ENCODE peak calls at places on chromosomes 6 and 20, in six cellular contexts. C is HepG2, M is endothelial cell of umbilical vein, W is GM12878, J is A549, D is K562. V is an unnamed sample.

GRCh38 chr6:2945069-2945452 is 26.3 kb downstream of the SERPINB6 start:
- DNase-seq in C (no peak), M (no peak), W (no peak), J (no peak), D (no peak), V (no peak)

GRCh38 chr20:7137395-7138151 is 370.1 kb downstream of the BMP2 start:
- DNase-seq in C (no peak), M (peak), W (peak), J (no peak), D (no peak), V (no peak)

GRCh38 chr20:9015984-9016324 is 52.9 kb upstream of the PLCB4 start:
- DNase-seq in C (no peak), M (no peak), W (no peak), J (no peak), D (no peak), V (no peak)

GRCh38 chr6:14123331-14124105 is 5.9 kb downstream of the CD83 start:
- DNase-seq in C (no peak), M (no peak), W (no peak), J (no peak), D (no peak), V (peak)

GRCh38 chr20:56762829-56763228 is 133.7 kb downstream of the TFAP2C start:
- DNase-seq in C (no peak), M (no peak), W (no peak), J (no peak), D (no peak), V (no peak)

GRCh38 chr20:32902456-32903420 is 44.0 kb downstream of the EFCAB8 start:
- DNase-seq in C (peak), M (peak), W (no peak), J (peak), D (peak), V (peak)

GRCh38 chr6:166405416-166405815 is 22.7 kb upstream of the MPC1 start:
- DNase-seq in C (no peak), M (no peak), W (no peak), J (no peak), D (no peak), V (no peak)

GRCh38 chr6:30152910-30153309 is 8.1 kb downstream of the TRIM10 start:
- DNase-seq in C (no peak), M (no peak), W (no peak), J (no peak), D (no peak), V (no peak)

GRCh38 chr20:17747431-17747846 is 47.7 kb downstream of the BANF2 start:
- DNase-seq in C (peak), M (peak), W (no peak), J (peak), D (no peak), V (peak)
- TF ChIP-seq MYC in C (no peak), M (no peak), W (no peak), J (no peak), D (no peak), V (no peak)

DNA sequence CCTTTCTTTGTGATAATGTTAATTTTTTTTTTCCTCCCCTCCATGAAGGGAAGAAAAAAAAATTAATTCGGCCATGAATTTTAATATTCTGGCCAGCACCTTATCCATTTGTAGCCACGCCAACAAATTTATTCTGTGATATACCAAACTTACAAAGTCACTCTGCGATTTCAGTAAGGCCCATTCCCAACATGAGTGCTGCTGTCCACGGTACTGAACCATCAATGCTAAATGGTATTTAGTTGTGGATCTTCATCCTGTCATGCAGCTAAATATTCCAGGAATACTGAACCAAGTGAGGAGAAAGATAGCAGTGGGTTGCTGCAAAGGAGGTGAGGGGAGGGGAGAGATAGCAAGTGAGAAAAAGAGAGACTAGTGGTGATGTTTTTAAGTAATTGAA is 19.5 kb upstream of the RSPH4A start:
- DNase-seq in C (peak), M (peak), W (no peak), J (no peak), D (peak), V (peak)
- TF ChIP-seq MYC in C (no peak), M (no peak), W (no peak), J (no peak), D (no peak), V (no peak)

DNA sequence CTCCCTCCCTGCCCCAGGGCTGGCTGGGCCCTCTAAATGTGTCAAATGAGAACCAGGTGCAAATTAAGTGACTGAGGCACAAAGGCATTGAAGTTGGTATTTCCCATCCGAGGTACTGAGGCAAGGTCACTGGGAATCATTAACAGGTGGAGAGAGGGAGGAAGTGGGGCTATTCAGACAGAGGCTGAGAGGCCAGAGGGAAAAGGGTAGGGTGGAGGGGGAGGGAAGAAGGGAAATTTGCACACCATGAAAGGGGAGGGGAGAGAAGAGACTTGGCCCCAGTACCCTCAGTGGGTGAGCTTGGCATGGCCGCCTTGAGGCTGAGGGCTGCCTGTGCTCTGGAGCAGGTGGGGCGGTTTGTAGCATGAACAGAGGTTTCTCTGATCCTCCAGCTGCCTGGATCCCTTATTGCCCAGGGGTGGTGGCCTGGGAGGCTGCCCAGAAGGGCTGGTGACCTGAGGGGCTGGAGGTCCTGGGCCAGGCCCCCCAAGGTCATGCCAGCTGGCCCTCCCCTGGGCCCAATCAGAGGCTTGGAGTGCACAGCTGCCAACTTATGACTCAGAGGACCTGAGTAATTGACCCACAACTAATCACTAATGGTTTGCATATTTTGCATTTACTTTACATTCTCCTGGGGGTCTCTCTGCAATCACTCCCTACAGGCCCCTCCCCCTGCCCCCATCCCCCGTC is 40.3 kb upstream of the ZFAND3 start:
- DNase-seq in C (no peak), M (no peak), W (no peak), J (no peak), D (no peak), V (no peak)
- TF ChIP-seq MYC in C (no peak), M (no peak), W (no peak), J (no peak), D (no peak), V (no peak)

GRCh38 chr6:133017581-133017980 is 203.2 kb downstream of the RPS12 start:
- DNase-seq in C (no peak), M (no peak), W (no peak), J (no peak), D (no peak), V (no peak)
- TF ChIP-seq MYC in C (no peak), M (no peak), W (no peak), J (no peak), D (no peak), V (no peak)